ENCODE peak calls at places on chromosomes 13 and 19, in four cellular contexts. One of them, this sample, is unnamed.

GRCh38 chr19:46753420-46754155 is 7.3 kb upstream of the STRN4 start:
- DNase-seq in breast epithelium: no peak
- DNase-seq in psoas muscle: peak; percentile 40
- DNase-seq in astrocyte: no peak
- DNase-seq in this sample: peak; percentile 52

GRCh38 chr13:32032780-32033179 is 1.2 kb downstream of the FRY start:
- DNase-seq in breast epithelium: no peak
- DNase-seq in psoas muscle: no peak
- DNase-seq in astrocyte: no peak
- DNase-seq in this sample: no peak

GRCh38 chr13:35472308-35473008 is 4.0 kb downstream of the MAB21L1 start:
- DNase-seq in breast epithelium: no peak
- DNase-seq in psoas muscle: no peak
- DNase-seq in astrocyte: no peak
- DNase-seq in this sample: no peak

GRCh38 chr19:49071860-49072547 is 495 bp downstream of the KCNA7 start:
- DNase-seq in breast epithelium: no peak
- DNase-seq in psoas muscle: peak; percentile 37
- DNase-seq in astrocyte: no peak
- DNase-seq in this sample: no peak

GRCh38 chr13:85729296-85729695 is 69.9 kb downstream of the SLITRK6 start:
- DNase-seq in breast epithelium: no peak
- DNase-seq in psoas muscle: no peak
- DNase-seq in astrocyte: peak; percentile 59
- DNase-seq in this sample: no peak

GRCh38 chr13:76473552-76474134 is 412.6 kb downstream of the KCTD12 start:
- DNase-seq in breast epithelium: peak; percentile 48
- DNase-seq in psoas muscle: peak; percentile 57
- DNase-seq in astrocyte: peak; percentile 44
- DNase-seq in this sample: peak; percentile 18

GRCh38 chr13:96093296-96094006 is 3.5 kb downstream of the HS6ST3 start:
- DNase-seq in breast epithelium: no peak
- DNase-seq in psoas muscle: no peak
- DNase-seq in astrocyte: no peak
- DNase-seq in this sample: no peak

GRCh38 chr13:44107357-44108121 is 227.8 kb downstream of the LACC1 start:
- DNase-seq in breast epithelium: no peak
- DNase-seq in psoas muscle: no peak
- DNase-seq in astrocyte: no peak
- DNase-seq in this sample: no peak

GRCh38 chr19:34493649-34494044 is 12.1 kb downstream of the WTIP start:
- DNase-seq in breast epithelium: no peak
- DNase-seq in psoas muscle: no peak
- DNase-seq in astrocyte: no peak
- DNase-seq in this sample: no peak

GRCh38 chr13:27839809-27840467 is 47.7 kb downstream of the GSX1 start:
- DNase-seq in breast epithelium: no peak
- DNase-seq in psoas muscle: no peak
- DNase-seq in astrocyte: peak; percentile 2
- DNase-seq in this sample: no peak

GRCh38 chr13:27924529-27925141 is 4.8 kb downstream of the PDX1 start:
- DNase-seq in breast epithelium: no peak
- DNase-seq in psoas muscle: no peak
- DNase-seq in astrocyte: no peak
- DNase-seq in this sample: no peak

GRCh38 chr19:35042056-35042730 is 672 bp downstream of the HPN start:
- DNase-seq in breast epithelium: no peak
- DNase-seq in psoas muscle: no peak
- DNase-seq in astrocyte: no peak
- DNase-seq in this sample: no peak

GRCh38 chr13:79360064-79360463 is 46.0 kb downstream of the RBM26 start:
- DNase-seq in breast epithelium: no peak
- DNase-seq in psoas muscle: no peak
- DNase-seq in astrocyte: no peak
- DNase-seq in this sample: no peak
- H3K36me3 ChIP-seq in breast epithelium: peaks cover 6% of the 10 kb centered on the region
- H3K36me3 ChIP-seq in psoas muscle: peaks cover 96% of the 10 kb centered on the region
- H3K36me3 ChIP-seq in astrocyte: peaks cover 17% of the 10 kb centered on the region
- H3K36me3 ChIP-seq in this sample: no peaks in the 10 kb centered on the region

GRCh38 chr13:99660101-99660500 is 158.8 kb downstream of the TM9SF2 start:
- DNase-seq in breast epithelium: no peak
- DNase-seq in psoas muscle: no peak
- DNase-seq in astrocyte: no peak
- DNase-seq in this sample: no peak
- H3K4me1 ChIP-seq in breast epithelium: no peaks in the 10 kb centered on the region
- H3K4me1 ChIP-seq in psoas muscle: no peaks in the 10 kb centered on the region
- H3K4me1 ChIP-seq in astrocyte: peaks cover 17% of the 10 kb centered on the region
- H3K4me1 ChIP-seq in this sample: peaks cover 14% of the 10 kb centered on the region

GRCh38 chr19:10356431-10356830 is 17.0 kb upstream of the ICAM3 start:
- DNase-seq in breast epithelium: no peak
- DNase-seq in psoas muscle: no peak
- DNase-seq in astrocyte: no peak
- DNase-seq in this sample: no peak
- H3K36me3 ChIP-seq in breast epithelium: no peaks in the 10 kb centered on the region
- H3K36me3 ChIP-seq in psoas muscle: peaks cover 79% of the 10 kb centered on the region
- H3K36me3 ChIP-seq in astrocyte: peaks cover 12% of the 10 kb centered on the region
- H3K36me3 ChIP-seq in this sample: no peaks in the 10 kb centered on the region

GRCh38 chr19:38032951-38033350 is 125.9 kb downstream of the SIPA1L3 start:
- DNase-seq in breast epithelium: no peak
- DNase-seq in psoas muscle: no peak
- DNase-seq in astrocyte: no peak
- DNase-seq in this sample: no peak

GRCh38 chr19:38031423-38031770 is 124.4 kb downstream of the SIPA1L3 start:
- DNase-seq in breast epithelium: no peak
- DNase-seq in psoas muscle: no peak
- DNase-seq in astrocyte: peak; percentile 94
- DNase-seq in this sample: no peak

GRCh38 chr19:38033658-38034150 is 126.7 kb downstream of the SIPA1L3 start:
- DNase-seq in breast epithelium: no peak
- DNase-seq in psoas muscle: no peak
- DNase-seq in astrocyte: peak; percentile 77
- DNase-seq in this sample: no peak

GRCh38 chr19:38030681-38031422 is 123.8 kb downstream of the SIPA1L3 start:
- DNase-seq in breast epithelium: no peak
- DNase-seq in psoas muscle: no peak
- DNase-seq in astrocyte: no peak
- DNase-seq in this sample: no peak

GRCh38 chr19:38032151-38032550 is 125.1 kb downstream of the SIPA1L3 start:
- DNase-seq in breast epithelium: no peak
- DNase-seq in psoas muscle: no peak
- DNase-seq in astrocyte: peak; percentile 93
- DNase-seq in this sample: no peak
- H3K4me1 ChIP-seq in breast epithelium: no peaks in the 10 kb centered on the region
- H3K4me1 ChIP-seq in psoas muscle: peaks cover 16% of the 10 kb centered on the region
- H3K4me1 ChIP-seq in astrocyte: peaks cover 61% of the 10 kb centered on the region
- H3K4me1 ChIP-seq in this sample: peaks cover 4% of the 10 kb centered on the region

DNA sequence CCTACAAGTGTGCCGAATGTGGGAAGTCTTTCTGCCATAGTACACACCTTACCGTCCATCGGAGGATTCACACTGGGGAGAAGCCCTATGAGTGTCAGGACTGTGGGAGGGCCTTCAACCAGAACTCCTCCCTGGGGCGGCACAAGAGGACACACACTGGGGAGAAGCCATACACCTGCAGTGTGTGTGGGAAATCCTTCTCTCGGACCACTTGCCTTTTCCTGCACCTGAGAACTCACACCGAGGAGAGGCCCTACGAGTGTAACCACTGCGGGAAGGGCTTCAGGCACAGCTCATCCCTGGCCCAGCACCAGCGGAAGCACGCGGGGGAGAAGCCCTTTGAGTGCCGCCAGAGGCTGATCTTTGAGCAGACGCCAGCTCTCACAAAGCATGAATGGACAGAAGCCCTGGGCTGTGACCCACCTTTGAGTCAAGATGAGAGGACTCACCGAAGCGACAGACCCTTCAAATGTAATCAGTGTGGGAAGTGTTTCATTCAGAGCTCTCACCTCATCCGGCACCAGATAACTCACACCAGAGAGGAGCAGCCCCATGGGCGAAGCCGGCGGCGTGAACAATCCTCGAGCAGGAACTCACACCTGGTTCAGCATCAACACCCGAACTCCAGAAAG is 10.3 kb upstream of the ERVK3-1 start:
- DNase-seq in breast epithelium: no peak
- DNase-seq in psoas muscle: no peak
- DNase-seq in astrocyte: no peak
- DNase-seq in this sample: no peak
- H3K36me3 ChIP-seq in breast epithelium: peaks cover 12% of the 10 kb centered on the region
- H3K36me3 ChIP-seq in psoas muscle: peaks cover 47% of the 10 kb centered on the region
- H3K36me3 ChIP-seq in astrocyte: peaks cover 39% of the 10 kb centered on the region
- H3K36me3 ChIP-seq in this sample: peaks cover 13% of the 10 kb centered on the region

DNA sequence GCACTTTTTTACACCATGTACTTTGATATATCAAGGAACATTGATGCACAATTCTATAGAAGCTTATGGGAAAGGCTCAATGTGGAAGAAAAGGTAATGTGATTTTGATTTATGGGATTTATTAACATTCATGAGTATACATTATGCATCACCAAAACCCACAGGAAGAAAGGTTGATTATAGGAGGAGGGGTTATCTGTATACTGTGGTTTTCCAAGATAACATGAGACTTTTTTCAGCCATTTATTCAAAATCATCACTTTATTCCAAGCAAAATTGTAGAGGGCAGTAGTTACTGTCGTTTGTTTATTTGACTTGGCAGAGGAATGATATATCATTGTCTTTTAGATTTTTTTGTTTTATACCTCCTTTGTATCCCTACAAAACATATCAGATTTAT is 54.9 kb downstream of the WDFY2 start:
- DNase-seq in breast epithelium: no peak
- DNase-seq in psoas muscle: no peak
- DNase-seq in astrocyte: peak; percentile 47
- DNase-seq in this sample: no peak
- H3K4me1 ChIP-seq in breast epithelium: no peaks in the 10 kb centered on the region
- H3K4me1 ChIP-seq in psoas muscle: peaks cover 1% of the 10 kb centered on the region
- H3K4me1 ChIP-seq in astrocyte: peaks cover 33% of the 10 kb centered on the region
- H3K4me1 ChIP-seq in this sample: peaks cover 46% of the 10 kb centered on the region

GRCh38 chr19:3963458-3964255 is 7.2 kb downstream of the DAPK3 start:
- DNase-seq in breast epithelium: no peak
- DNase-seq in psoas muscle: peak; percentile 24
- DNase-seq in astrocyte: no peak
- DNase-seq in this sample: no peak
- H3K36me3 ChIP-seq in breast epithelium: peaks cover 13% of the 10 kb centered on the region
- H3K36me3 ChIP-seq in psoas muscle: peaks cover 95% of the 10 kb centered on the region
- H3K36me3 ChIP-seq in astrocyte: peaks cover 41% of the 10 kb centered on the region
- H3K36me3 ChIP-seq in this sample: peaks cover 100% of the 10 kb centered on the region

GRCh38 chr13:21556051-21556450 is 47.9 kb downstream of the MICU2 start:
- DNase-seq in breast epithelium: no peak
- DNase-seq in psoas muscle: no peak
- DNase-seq in astrocyte: no peak
- DNase-seq in this sample: no peak
- H3K4me1 ChIP-seq in breast epithelium: no peaks in the 10 kb centered on the region
- H3K4me1 ChIP-seq in psoas muscle: no peaks in the 10 kb centered on the region
- H3K4me1 ChIP-seq in astrocyte: no peaks in the 10 kb centered on the region
- H3K4me1 ChIP-seq in this sample: peaks cover 6% of the 10 kb centered on the region

DNA sequence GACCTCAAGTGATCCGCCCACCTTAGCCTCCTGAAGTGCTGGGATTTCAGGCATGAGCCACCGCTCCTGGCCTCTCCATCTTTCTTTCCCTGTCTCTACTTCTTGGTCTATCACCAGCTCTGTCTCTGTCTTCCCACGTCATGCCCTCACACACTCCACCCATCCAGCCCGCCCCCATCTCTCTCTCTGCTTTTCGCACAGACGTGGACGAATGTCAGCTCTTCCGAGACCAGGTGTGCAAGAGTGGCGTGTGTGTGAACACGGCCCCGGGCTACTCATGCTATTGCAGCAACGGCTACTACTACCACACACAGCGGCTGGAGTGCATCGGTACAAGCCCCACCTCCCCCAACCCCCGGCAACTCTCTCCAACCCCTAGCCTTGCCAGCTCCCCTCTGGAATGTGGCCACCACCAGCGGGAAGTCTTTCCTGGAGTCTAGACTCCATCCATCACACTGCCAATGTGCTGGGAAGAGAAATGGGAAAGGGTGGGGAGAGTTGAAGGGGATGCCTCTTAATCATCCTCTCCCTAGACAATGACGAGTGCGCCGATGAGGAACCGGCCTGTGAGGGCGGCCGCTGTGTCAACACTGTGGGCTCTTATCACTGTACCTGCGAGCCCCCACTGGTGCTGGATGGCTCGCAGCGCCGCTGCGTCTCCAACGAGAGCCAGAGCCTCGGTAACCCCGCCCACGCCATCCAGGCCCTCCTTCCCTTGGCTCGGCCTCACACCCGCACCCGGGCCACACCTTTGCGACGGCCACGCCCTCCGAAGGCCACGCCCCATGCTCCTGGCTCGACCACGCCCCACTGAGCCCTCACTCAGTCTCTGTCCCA is 22.5 kb downstream of the LTBP4 start:
- DNase-seq in breast epithelium: no peak
- DNase-seq in psoas muscle: no peak
- DNase-seq in astrocyte: peak; percentile 98
- DNase-seq in this sample: no peak
- H3K36me3 ChIP-seq in breast epithelium: no peaks in the 10 kb centered on the region
- H3K36me3 ChIP-seq in psoas muscle: peaks cover 7% of the 10 kb centered on the region
- H3K36me3 ChIP-seq in astrocyte: peaks cover 25% of the 10 kb centered on the region
- H3K36me3 ChIP-seq in this sample: peaks cover 100% of the 10 kb centered on the region